ENCODE peak calls at places on chromosomes 5 and 9, in six cellular contexts. Y is Panc1; G is activated T-helper 1 cell treated with anti-CD3 and anti-CD28 coated beads, Interleukin-2, amount 50 U/mL, for 16 hours; T is activated T-cell treated with anti-CD3 and anti-CD28 coated beads, Interleukin-2, amount 50 U/mL, for 1 hour; D is T-helper 1 cell; E is omental fat pad. A is an unnamed sample.
A peak's percentile ranks its signal among the peaks of the same experiment; 100 is the strongest.

GRCh38 chr9:36011379-36011778 is 25.3 kb upstream of the RECK start:
- DNase-seq in G (no peak), E (no peak), Y (no peak), T (no peak), D (no peak), A (no peak)

GRCh38 chr5:119022017-119022745 is 33.8 kb upstream of the DTWD2 start:
- DNase-seq in D (no peak), E (no peak), G (no peak), Y (peak; percentile 30), T (no peak), A (peak; percentile 58)

GRCh38 chr9:82332774-82333152 is 344.2 kb downstream of the SPATA31D1 start:
- DNase-seq in Y (no peak), G (no peak), T (no peak), E (no peak), D (no peak), A (no peak)

GRCh38 chr5:139912804-139913203 is 117.2 kb downstream of the PSD2 start:
- DNase-seq in T (no peak), Y (no peak), D (no peak), G (no peak), E (no peak), A (no peak)

GRCh38 chr9:14223081-14223480 is 90.9 kb downstream of the NFIB start:
- DNase-seq in E (no peak), G (no peak), T (no peak), Y (no peak), D (no peak), A (no peak)

GRCh38 chr9:87749335-87750035 is 23.6 kb downstream of the CTSL start:
- DNase-seq in G (no peak), Y (no peak), T (no peak), E (no peak), D (no peak), A (no peak)

GRCh38 chr5:176648467-176649194 is 1.3 kb downstream of the TSPAN17 start:
- DNase-seq in D (no peak), G (no peak), E (no peak), T (peak; percentile 45), Y (no peak), A (no peak)

GRCh38 chr9:124860582-124861341 is 995 bp downstream of the RPL35 start:
- DNase-seq in E (no peak), T (no peak), D (no peak), Y (no peak), G (no peak), A (no peak)

GRCh38 chr5:151123897-151124751 is 33.5 kb downstream of the ANXA6 start:
- DNase-seq in T (peak; percentile 49), D (no peak), Y (no peak), G (no peak), E (no peak), A (no peak)

GRCh38 chr5:14017904-14018303 is 73.4 kb upstream of the DNAH5 start:
- DNase-seq in D (no peak), G (no peak), T (no peak), E (no peak), Y (no peak), A (no peak)

GRCh38 chr5:157455057-157455456 is 5.0 kb upstream of the NIPAL4 start:
- DNase-seq in D (no peak), T (no peak), G (no peak), Y (no peak), E (no peak), A (no peak)

GRCh38 chr5:149840226-149840825 is 104.3 kb downstream of the PDE6A start:
- DNase-seq in T (no peak), G (no peak), Y (no peak), E (no peak), D (no peak), A (no peak)

GRCh38 chr5:61245486-61245885 is 83.2 kb upstream of the SMIM15 start:
- DNase-seq in T (no peak), G (no peak), D (no peak), E (no peak), Y (no peak), A (no peak)

GRCh38 chr5:176814836-176815438 is 4.6 kb downstream of the UNC5A start:
- DNase-seq in G (no peak), D (no peak), E (no peak), T (no peak), Y (no peak), A (no peak)

GRCh38 chr9:110095238-110095637 is 112.7 kb downstream of the C9orf152 start:
- DNase-seq in T (no peak), G (no peak), D (no peak), Y (no peak), E (no peak), A (no peak)

GRCh38 chr9:95143591-95144561 is 173.6 kb downstream of the FANCC start:
- DNase-seq in Y (no peak), G (no peak), D (no peak), T (no peak), E (no peak), A (no peak)

GRCh38 chr5:7615566-7616061 is 219.7 kb downstream of the ADCY2 start:
- DNase-seq in T (no peak), G (no peak), D (no peak), E (no peak), Y (no peak), A (no peak)

GRCh38 chr5:142945321-142945720 is 175.1 kb downstream of the ARHGAP26 start:
- DNase-seq in G (no peak), Y (no peak), D (no peak), E (no peak), T (no peak), A (no peak)